ENCODE peak calls at places on chromosomes 16 and 17, in eight cellular contexts. One of them, this sample, is unnamed.

GRCh38 chr17:1957037-1957436 is 68.1 kb downstream of the RTN4RL1 start:
- DNase-seq in transverse colon: no peak
- DNase-seq in neuronal stem cell: no peak
- DNase-seq in activated CD4-positive, alpha-beta memory T cell treated with anti-CD3 and anti-CD28 coated beads for 36 hours: no peak
- DNase-seq in AG09309: no peak
- DNase-seq in mammary epithelial cell: no peak
- DNase-seq in ascending aorta: no peak
- DNase-seq in HAP-1: no peak
- DNase-seq in this sample: no peak

GRCh38 chr17:38914741-38915638 is 10.4 kb upstream of the LASP1NB start:
- DNase-seq in HAP-1: no peak
- DNase-seq in transverse colon: no peak
- DNase-seq in mammary epithelial cell: no peak
- DNase-seq in AG09309: no peak
- DNase-seq in activated CD4-positive, alpha-beta memory T cell treated with anti-CD3 and anti-CD28 coated beads for 36 hours: peak
- DNase-seq in neuronal stem cell: no peak
- DNase-seq in ascending aorta: no peak
- DNase-seq in this sample: peak

GRCh38 chr16:76071690-76072089 is 205.5 kb upstream of the CNTNAP4 start:
- DNase-seq in activated CD4-positive, alpha-beta memory T cell treated with anti-CD3 and anti-CD28 coated beads for 36 hours: no peak
- DNase-seq in mammary epithelial cell: no peak
- DNase-seq in AG09309: no peak
- DNase-seq in HAP-1: no peak
- DNase-seq in ascending aorta: no peak
- DNase-seq in transverse colon: no peak
- DNase-seq in neuronal stem cell: no peak
- DNase-seq in this sample: no peak

GRCh38 chr17:48456584-48456983 is 26.6 kb upstream of the SKAP1 start:
- DNase-seq in neuronal stem cell: no peak
- DNase-seq in activated CD4-positive, alpha-beta memory T cell treated with anti-CD3 and anti-CD28 coated beads for 36 hours: peak
- DNase-seq in AG09309: no peak
- DNase-seq in ascending aorta: no peak
- DNase-seq in transverse colon: no peak
- DNase-seq in mammary epithelial cell: peak
- DNase-seq in HAP-1: no peak
- DNase-seq in this sample: no peak

GRCh38 chr17:74514632-74515035 is 16.6 kb downstream of the CD300LB start:
- DNase-seq in activated CD4-positive, alpha-beta memory T cell treated with anti-CD3 and anti-CD28 coated beads for 36 hours: no peak
- DNase-seq in ascending aorta: no peak
- DNase-seq in transverse colon: no peak
- DNase-seq in HAP-1: no peak
- DNase-seq in AG09309: no peak
- DNase-seq in mammary epithelial cell: no peak
- DNase-seq in neuronal stem cell: no peak
- DNase-seq in this sample: no peak

GRCh38 chr17:44311562-44312181 is 3.3 kb downstream of the RUNDC3A start:
- DNase-seq in neuronal stem cell: no peak
- DNase-seq in transverse colon: no peak
- DNase-seq in HAP-1: no peak
- DNase-seq in mammary epithelial cell: no peak
- DNase-seq in ascending aorta: no peak
- DNase-seq in AG09309: no peak
- DNase-seq in activated CD4-positive, alpha-beta memory T cell treated with anti-CD3 and anti-CD28 coated beads for 36 hours: no peak
- DNase-seq in this sample: no peak

GRCh38 chr17:42322382-42323267 is 34.3 kb downstream of the STAT5A start:
- DNase-seq in ascending aorta: peak
- DNase-seq in transverse colon: peak
- DNase-seq in HAP-1: peak
- DNase-seq in neuronal stem cell: peak
- DNase-seq in AG09309: peak
- DNase-seq in activated CD4-positive, alpha-beta memory T cell treated with anti-CD3 and anti-CD28 coated beads for 36 hours: peak
- DNase-seq in mammary epithelial cell: peak
- DNase-seq in this sample: peak

GRCh38 chr17:7486181-7486580 is 2.0 kb downstream of the POLR2A start:
- DNase-seq in ascending aorta: no peak
- DNase-seq in mammary epithelial cell: no peak
- DNase-seq in neuronal stem cell: no peak
- DNase-seq in AG09309: no peak
- DNase-seq in activated CD4-positive, alpha-beta memory T cell treated with anti-CD3 and anti-CD28 coated beads for 36 hours: no peak
- DNase-seq in transverse colon: no peak
- DNase-seq in HAP-1: no peak
- DNase-seq in this sample: no peak

GRCh38 chr17:77426676-77427386 is 286.1 kb downstream of the SEC14L1 start:
- DNase-seq in transverse colon: no peak
- DNase-seq in HAP-1: no peak
- DNase-seq in AG09309: no peak
- DNase-seq in mammary epithelial cell: no peak
- DNase-seq in activated CD4-positive, alpha-beta memory T cell treated with anti-CD3 and anti-CD28 coated beads for 36 hours: no peak
- DNase-seq in ascending aorta: no peak
- DNase-seq in neuronal stem cell: no peak
- DNase-seq in this sample: no peak

GRCh38 chr17:55536205-55536604 is 25.0 kb upstream of the SMIM36 start:
- DNase-seq in activated CD4-positive, alpha-beta memory T cell treated with anti-CD3 and anti-CD28 coated beads for 36 hours: no peak
- DNase-seq in mammary epithelial cell: no peak
- DNase-seq in HAP-1: no peak
- DNase-seq in ascending aorta: no peak
- DNase-seq in neuronal stem cell: no peak
- DNase-seq in AG09309: no peak
- DNase-seq in transverse colon: no peak
- DNase-seq in this sample: no peak

GRCh38 chr17:38980455-38981217 is 13.4 kb upstream of the FBXO47 start:
- DNase-seq in activated CD4-positive, alpha-beta memory T cell treated with anti-CD3 and anti-CD28 coated beads for 36 hours: no peak
- DNase-seq in HAP-1: no peak
- DNase-seq in transverse colon: no peak
- DNase-seq in neuronal stem cell: no peak
- DNase-seq in AG09309: no peak
- DNase-seq in ascending aorta: no peak
- DNase-seq in mammary epithelial cell: no peak
- DNase-seq in this sample: no peak

GRCh38 chr16:85126731-85127662 is 14.7 kb upstream of the CIBAR2 start:
- DNase-seq in ascending aorta: no peak
- DNase-seq in mammary epithelial cell: peak
- DNase-seq in transverse colon: no peak
- DNase-seq in HAP-1: peak
- DNase-seq in neuronal stem cell: peak
- DNase-seq in activated CD4-positive, alpha-beta memory T cell treated with anti-CD3 and anti-CD28 coated beads for 36 hours: peak
- DNase-seq in AG09309: peak
- DNase-seq in this sample: no peak

GRCh38 chr17:79607941-79608728 is 2.7 kb downstream of the RBFOX3 start:
- DNase-seq in neuronal stem cell: peak
- DNase-seq in ascending aorta: no peak
- DNase-seq in AG09309: no peak
- DNase-seq in activated CD4-positive, alpha-beta memory T cell treated with anti-CD3 and anti-CD28 coated beads for 36 hours: peak
- DNase-seq in mammary epithelial cell: peak
- DNase-seq in transverse colon: peak
- DNase-seq in HAP-1: peak
- DNase-seq in this sample: no peak